ENCODE peak calls at places on chromosomes 6 and 20, in eight cellular contexts. O, J, A, D, I, S, W and C are unnamed samples.

GRCh38 chr6:75941509-75941908 is 131.0 kb downstream of the IMPG1 start:
- DNase-seq in D (no peak), O (no peak), S (no peak), W (no peak), J (no peak), I (no peak), A (no peak), C (no peak)

GRCh38 chr20:52340036-52340634 is 148.6 kb upstream of the ZFP64 start:
- DNase-seq in A (no peak), W (no peak), J (no peak), D (no peak), I (no peak), O (no peak), S (no peak), C (no peak)

GRCh38 chr20:54064939-54065338 is 5.5 kb downstream of the BCAS1 start:
- DNase-seq in O (no peak), W (no peak), S (no peak), J (no peak), A (no peak), I (no peak), D (no peak), C (no peak)

GRCh38 chr6:40754481-40755045 is 167.4 kb upstream of the LRFN2 start:
- DNase-seq in W (no peak), A (no peak), I (no peak), O (no peak), S (no peak), J (no peak), D (no peak), C (no peak)

GRCh38 chr6:39558791-39559190 is 166.4 kb downstream of the KIF6 start:
- DNase-seq in D (no peak), S (no peak), A (no peak), W (no peak), I (no peak), J (no peak), O (no peak), C (peak; percentile 16)

GRCh38 chr6:27911953-27912446 is at the start of gene OR2B2:
- DNase-seq in I (no peak), S (no peak), D (no peak), A (no peak), O (no peak), J (no peak), W (no peak), C (no peak)

GRCh38 chr20:23132293-23132929 is 46.3 kb upstream of the CD93 start:
- DNase-seq in O (no peak), S (peak; percentile 34), I (no peak), J (no peak), A (no peak), W (no peak), D (no peak), C (no peak)

GRCh38 chr6:42304313-42304712 is 86.7 kb upstream of the MRPS10 start:
- DNase-seq in W (no peak), J (no peak), I (no peak), S (peak; percentile 68), D (no peak), O (no peak), A (no peak), C (no peak)

GRCh38 chr6:158036261-158036660 is 54.6 kb downstream of the SYNJ2 start:
- DNase-seq in S (no peak), I (no peak), O (no peak), J (no peak), D (no peak), W (no peak), A (no peak), C (no peak)

GRCh38 chr6:51495016-51495805 is 592.2 kb downstream of the PKHD1 start:
- DNase-seq in S (no peak), I (no peak), O (no peak), W (no peak), J (no peak), A (no peak), D (no peak), C (no peak)

GRCh38 chr6:44234101-44235090 is 11.0 kb downstream of the SLC29A1 start:
- DNase-seq in D (peak; percentile 89), J (no peak), I (no peak), W (no peak), O (peak; percentile 75), A (no peak), S (peak; percentile 75), C (peak; percentile 90)

GRCh38 chr20:42604998-42605970 is 584.4 kb downstream of the PTPRT start:
- DNase-seq in D (no peak), S (no peak), I (no peak), W (no peak), J (no peak), O (no peak), A (no peak), C (no peak)

GRCh38 chr6:35049885-35050284 is 91.3 kb downstream of the TCP11 start:
- DNase-seq in J (no peak), W (no peak), S (peak; percentile 94), I (no peak), A (no peak), O (no peak), D (peak; percentile 69), C (peak; percentile 87)

GRCh38 chr6:112701201-112701600 is 354.1 kb downstream of the RFPL4B start:
- DNase-seq in W (no peak), S (no peak), O (no peak), A (no peak), I (no peak), D (no peak), J (no peak), C (no peak)

GRCh38 chr6:36028088-36028886 is 679 bp downstream of the MAPK14 start:
- DNase-seq in O (peak; percentile 4), S (peak; percentile 16), I (peak; percentile 54), W (peak; percentile 59), J (no peak), D (peak; percentile 31), A (peak; percentile 25), C (peak; percentile 32)

GRCh38 chr6:154878866-154879491 is 116.1 kb upstream of the TIAM2 start:
- DNase-seq in A (no peak), O (no peak), W (no peak), S (no peak), J (no peak), D (no peak), I (no peak), C (no peak)

GRCh38 chr20:36573798-36574277 is 441 bp downstream of the TGIF2 start:
- DNase-seq in S (no peak), W (peak; percentile 29), A (no peak), J (no peak), I (peak; percentile 33), D (peak; percentile 58), O (no peak), C (peak; percentile 58)

GRCh38 chr6:105949939-105950582 is 136.1 kb upstream of the PRDM1 start:
- DNase-seq in A (no peak), J (no peak), I (no peak), W (no peak), D (no peak), O (no peak), S (no peak), C (no peak)

GRCh38 chr6:122838060-122838780 is 49.2 kb downstream of the SMPDL3A start:
- DNase-seq in O (peak; percentile 25), J (no peak), S (peak; percentile 39), A (no peak), I (no peak), D (no peak), W (no peak), C (peak; percentile 32)

GRCh38 chr20:24425523-24425922 is 43.9 kb upstream of the SYNDIG1 start:
- DNase-seq in S (no peak), W (no peak), O (no peak), J (no peak), A (no peak), I (no peak), D (no peak), C (no peak)

GRCh38 chr20:64203037-64203777 is 39.0 kb downstream of the MYT1 start:
- DNase-seq in O (no peak), W (no peak), A (no peak), I (no peak), J (no peak), D (no peak), S (no peak), C (no peak)

GRCh38 chr20:55266361-55266760 is 739.0 kb downstream of the CBLN4 start:
- DNase-seq in S (no peak), A (no peak), J (no peak), I (no peak), D (no peak), O (no peak), W (no peak), C (no peak)

GRCh38 chr6:12545837-12546658 is 170.5 kb upstream of the PHACTR1 start:
- DNase-seq in A (no peak), S (peak; percentile 37), W (peak; percentile 11), I (no peak), J (peak; percentile 87), O (peak; percentile 70), D (no peak), C (peak; percentile 61)

GRCh38 chr20:4267242-4267641 is 251.9 kb upstream of the RNF24 start:
- DNase-seq in O (no peak), I (no peak), S (no peak), A (no peak), J (no peak), W (no peak), D (no peak), C (no peak)

GRCh38 chr20:63697357-63697867 is 960 bp downstream of the TNFRSF6B start:
- DNase-seq in D (no peak), W (no peak), A (no peak), I (no peak), J (no peak), O (no peak), S (no peak), C (no peak)

GRCh38 chr6:5053038-5053437 is 32.1 kb upstream of the PPP1R3G start:
- DNase-seq in J (peak; percentile 53), D (no peak), I (no peak), W (no peak), S (peak; percentile 41), O (no peak), A (no peak), C (no peak)

GRCh38 chr6:54335871-54336270 is 27.6 kb downstream of the TINAG start:
- DNase-seq in O (peak; percentile 87), J (peak; percentile 96), I (no peak), D (no peak), A (no peak), W (no peak), S (peak; percentile 96), C (peak; percentile 81)

GRCh38 chr20:5181955-5182354 is 55.1 kb downstream of the CDS2 start:
- DNase-seq in O (peak; percentile 72), I (no peak), S (peak; percentile 69), A (no peak), W (no peak), D (no peak), J (no peak), C (peak; percentile 34)

GRCh38 chr20:24737212-24737850 is 211.7 kb upstream of the CST7 start:
- DNase-seq in A (no peak), W (no peak), J (no peak), D (no peak), O (no peak), I (no peak), S (no peak), C (no peak)

GRCh38 chr6:10505529-10505928 is 15.6 kb upstream of the GCNT2 start:
- DNase-seq in I (no peak), D (no peak), S (no peak), J (no peak), W (no peak), O (no peak), A (no peak), C (no peak)